ENCODE peak calls at places on chromosome 14, in eight cellular contexts. One of them, this sample, is unnamed. For H3K4me1, the result is how much of the 10 kb centered on the place peaks cover.

GRCh38 chr14:37598973-37599526 is 3.6 kb downstream of the TTC6 start:
- DNase-seq in left ventricle myocardium inferior: no peak
- DNase-seq in uterus: no peak
- DNase-seq in HCT116: no peak
- DNase-seq in upper lobe of right lung: no peak
- DNase-seq in tibial artery: no peak
- DNase-seq in GM23248: no peak
- DNase-seq in cardiac muscle cell: no peak
- DNase-seq in this sample: no peak

GRCh38 chr14:93183596-93184317 is 940 bp downstream of the MOAP1 start:
- DNase-seq in tibial artery: no peak
- DNase-seq in GM23248: peak
- DNase-seq in HCT116: no peak
- DNase-seq in left ventricle myocardium inferior: no peak
- DNase-seq in cardiac muscle cell: no peak
- DNase-seq in upper lobe of right lung: peak
- DNase-seq in uterus: no peak
- DNase-seq in this sample: no peak

GRCh38 chr14:50394713-50395112 is 2.0 kb downstream of the CDKL1 start:
- DNase-seq in HCT116: no peak
- DNase-seq in uterus: no peak
- DNase-seq in cardiac muscle cell: no peak
- DNase-seq in left ventricle myocardium inferior: no peak
- DNase-seq in upper lobe of right lung: no peak
- DNase-seq in GM23248: no peak
- DNase-seq in tibial artery: no peak
- DNase-seq in this sample: no peak

GRCh38 chr14:31109257-31109656 is 83.1 kb upstream of the STRN3 start:
- DNase-seq in uterus: no peak
- DNase-seq in left ventricle myocardium inferior: no peak
- DNase-seq in upper lobe of right lung: no peak
- DNase-seq in cardiac muscle cell: no peak
- DNase-seq in GM23248: no peak
- DNase-seq in tibial artery: no peak
- DNase-seq in HCT116: no peak
- DNase-seq in this sample: no peak

GRCh38 chr14:61562321-61563161 is 132.8 kb upstream of the HIF1A start:
- DNase-seq in uterus: no peak
- DNase-seq in tibial artery: no peak
- DNase-seq in left ventricle myocardium inferior: no peak
- DNase-seq in HCT116: peak
- DNase-seq in upper lobe of right lung: no peak
- DNase-seq in cardiac muscle cell: peak
- DNase-seq in GM23248: peak
- DNase-seq in this sample: no peak

GRCh38 chr14:78127233-78127632 is 42.9 kb upstream of the NRXN3 start:
- DNase-seq in HCT116: no peak
- DNase-seq in GM23248: no peak
- DNase-seq in left ventricle myocardium inferior: no peak
- DNase-seq in uterus: no peak
- DNase-seq in cardiac muscle cell: no peak
- DNase-seq in upper lobe of right lung: no peak
- DNase-seq in tibial artery: no peak
- DNase-seq in this sample: no peak

GRCh38 chr14:33692762-33693161 is 258.1 kb downstream of the EGLN3 start:
- DNase-seq in HCT116: no peak
- DNase-seq in left ventricle myocardium inferior: no peak
- DNase-seq in cardiac muscle cell: peak
- DNase-seq in uterus: no peak
- DNase-seq in GM23248: peak
- DNase-seq in tibial artery: no peak
- DNase-seq in upper lobe of right lung: no peak
- DNase-seq in this sample: no peak

GRCh38 chr14:39368261-39368959 is 63.8 kb downstream of the FBXO33 start:
- DNase-seq in tibial artery: no peak
- DNase-seq in HCT116: peak
- DNase-seq in uterus: peak
- DNase-seq in upper lobe of right lung: no peak
- DNase-seq in GM23248: peak
- DNase-seq in left ventricle myocardium inferior: no peak
- DNase-seq in cardiac muscle cell: peak
- DNase-seq in this sample: peak

GRCh38 chr14:53999061-53999488 is 42.5 kb upstream of the BMP4 start:
- DNase-seq in HCT116: no peak
- DNase-seq in left ventricle myocardium inferior: no peak
- DNase-seq in upper lobe of right lung: peak
- DNase-seq in GM23248: peak
- DNase-seq in uterus: no peak
- DNase-seq in tibial artery: no peak
- DNase-seq in cardiac muscle cell: peak
- DNase-seq in this sample: no peak

GRCh38 chr14:60848066-60848465 is 113.5 kb downstream of the MNAT1 start:
- DNase-seq in cardiac muscle cell: no peak
- DNase-seq in tibial artery: no peak
- DNase-seq in HCT116: no peak
- DNase-seq in left ventricle myocardium inferior: no peak
- DNase-seq in uterus: no peak
- DNase-seq in GM23248: peak
- DNase-seq in upper lobe of right lung: no peak
- DNase-seq in this sample: no peak

GRCh38 chr14:100108042-100108825 is 43.0 kb downstream of the EVL start:
- DNase-seq in GM23248: peak
- DNase-seq in cardiac muscle cell: peak
- DNase-seq in HCT116: peak
- DNase-seq in uterus: peak
- DNase-seq in tibial artery: peak
- DNase-seq in left ventricle myocardium inferior: peak
- DNase-seq in upper lobe of right lung: peak
- DNase-seq in this sample: peak
- H3K4me1 ChIP-seq in GM23248: under half
- H3K4me1 ChIP-seq in cardiac muscle cell: under half
- H3K4me1 ChIP-seq in HCT116: under half
- H3K4me1 ChIP-seq in uterus: under half
- H3K4me1 ChIP-seq in tibial artery: half or more
- H3K4me1 ChIP-seq in left ventricle myocardium inferior: half or more
- H3K4me1 ChIP-seq in upper lobe of right lung: half or more
- H3K4me1 ChIP-seq in this sample: half or more

DNA sequence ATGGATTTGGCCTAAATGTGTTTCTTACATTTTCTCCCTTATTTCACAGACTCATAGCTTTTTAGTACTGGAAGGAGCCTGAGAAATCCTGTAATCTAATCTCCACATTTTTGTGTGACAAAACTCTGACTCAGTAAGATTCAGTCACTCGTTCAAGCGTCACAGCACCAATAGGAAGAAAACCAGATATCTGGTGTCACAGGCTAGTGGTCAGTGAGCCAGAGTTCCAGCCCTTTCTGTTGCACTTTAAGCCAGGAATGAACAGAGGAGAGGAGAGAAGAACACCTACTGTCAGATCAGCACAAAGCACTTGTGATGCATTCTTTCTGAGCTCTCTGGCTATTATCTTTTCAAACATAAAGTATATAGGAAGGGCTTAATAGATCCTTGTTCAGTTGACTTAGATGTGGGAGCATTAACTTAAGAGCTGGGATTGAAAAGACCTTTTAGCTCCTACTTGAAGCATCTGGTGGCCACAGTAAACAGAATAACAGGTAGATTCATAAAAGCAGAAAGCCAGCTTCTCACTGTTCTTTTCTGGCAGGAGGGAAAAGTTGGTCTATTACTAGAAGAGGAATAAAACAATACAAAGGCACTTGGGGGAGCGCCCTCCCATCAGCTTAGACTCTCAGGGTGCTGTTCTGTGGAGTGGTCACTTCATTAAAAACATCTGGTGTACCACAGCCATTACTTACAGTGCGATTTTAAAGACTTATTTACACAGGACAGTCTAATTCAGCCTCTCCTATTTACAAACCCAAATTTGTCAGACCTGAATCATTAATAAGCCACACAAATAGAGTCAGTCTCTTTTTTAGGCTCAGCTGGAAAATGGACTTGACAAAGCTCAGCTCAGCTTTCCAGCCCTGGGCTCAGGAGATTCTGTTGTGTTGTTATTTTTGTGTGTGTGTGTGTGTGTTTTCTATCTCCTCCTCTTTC is 12.2 kb upstream of the NID2 start:
- DNase-seq in cardiac muscle cell: peak
- DNase-seq in upper lobe of right lung: no peak
- DNase-seq in GM23248: peak
- DNase-seq in tibial artery: no peak
- DNase-seq in left ventricle myocardium inferior: no peak
- DNase-seq in HCT116: peak
- DNase-seq in uterus: peak
- DNase-seq in this sample: no peak
- H3K4me1 ChIP-seq in cardiac muscle cell: under half
- H3K4me1 ChIP-seq in upper lobe of right lung: under half
- H3K4me1 ChIP-seq in GM23248: half or more
- H3K4me1 ChIP-seq in tibial artery: under half
- H3K4me1 ChIP-seq in left ventricle myocardium inferior: under half
- H3K4me1 ChIP-seq in HCT116: under half
- H3K4me1 ChIP-seq in uterus: under half
- H3K4me1 ChIP-seq in this sample: under half

DNA sequence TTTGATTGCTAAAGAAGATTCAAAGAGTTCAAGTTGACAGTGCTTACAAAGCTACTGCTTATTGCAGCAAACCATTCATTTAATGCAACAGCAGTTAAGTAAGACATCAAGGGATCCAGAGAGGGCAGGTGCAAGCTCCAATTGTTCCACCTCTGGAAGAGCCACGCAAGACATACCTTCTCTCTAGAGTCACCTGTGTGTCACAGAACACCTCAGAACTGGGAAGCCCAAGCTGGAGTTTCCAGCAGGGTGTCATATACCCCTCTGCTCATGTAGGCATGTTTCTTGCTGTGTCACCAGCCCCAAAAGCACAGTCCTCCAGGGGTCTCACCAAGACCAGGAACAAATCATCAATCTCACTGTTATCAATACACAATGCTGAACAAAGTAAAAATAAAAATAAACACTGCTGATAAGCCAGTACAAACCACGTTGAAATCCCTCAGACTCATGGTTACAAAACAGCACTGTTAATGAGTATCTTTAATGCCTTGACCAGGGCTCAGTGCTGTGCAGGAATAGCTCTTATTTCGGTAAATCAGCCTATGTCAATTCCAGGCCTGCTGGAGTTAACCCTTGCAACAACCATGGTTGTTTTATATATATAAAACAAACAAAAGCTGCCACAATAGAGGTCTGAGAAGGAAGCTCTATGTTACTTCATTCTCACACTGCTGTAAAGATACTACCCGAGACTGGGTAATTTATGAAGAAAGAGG is 37.4 kb upstream of the BATF start:
- DNase-seq in cardiac muscle cell: no peak
- DNase-seq in GM23248: no peak
- DNase-seq in tibial artery: no peak
- DNase-seq in HCT116: no peak
- DNase-seq in upper lobe of right lung: no peak
- DNase-seq in left ventricle myocardium inferior: no peak
- DNase-seq in uterus: no peak
- DNase-seq in this sample: no peak
- H3K4me1 ChIP-seq in cardiac muscle cell: under half
- H3K4me1 ChIP-seq in GM23248: under half
- H3K4me1 ChIP-seq in tibial artery: under half
- H3K4me1 ChIP-seq in HCT116: under half
- H3K4me1 ChIP-seq in upper lobe of right lung: under half
- H3K4me1 ChIP-seq in left ventricle myocardium inferior: under half
- H3K4me1 ChIP-seq in uterus: under half
- H3K4me1 ChIP-seq in this sample: under half

GRCh38 chr14:68973639-68974038 is 5.5 kb downstream of the ACTN1 start:
- DNase-seq in uterus: no peak
- DNase-seq in upper lobe of right lung: no peak
- DNase-seq in tibial artery: no peak
- DNase-seq in GM23248: no peak
- DNase-seq in HCT116: no peak
- DNase-seq in left ventricle myocardium inferior: no peak
- DNase-seq in cardiac muscle cell: no peak
- DNase-seq in this sample: no peak
- H3K4me1 ChIP-seq in uterus: under half
- H3K4me1 ChIP-seq in upper lobe of right lung: under half
- H3K4me1 ChIP-seq in tibial artery: half or more
- H3K4me1 ChIP-seq in GM23248: half or more
- H3K4me1 ChIP-seq in HCT116: under half
- H3K4me1 ChIP-seq in left ventricle myocardium inferior: half or more
- H3K4me1 ChIP-seq in cardiac muscle cell: under half
- H3K4me1 ChIP-seq in this sample: half or more

DNA sequence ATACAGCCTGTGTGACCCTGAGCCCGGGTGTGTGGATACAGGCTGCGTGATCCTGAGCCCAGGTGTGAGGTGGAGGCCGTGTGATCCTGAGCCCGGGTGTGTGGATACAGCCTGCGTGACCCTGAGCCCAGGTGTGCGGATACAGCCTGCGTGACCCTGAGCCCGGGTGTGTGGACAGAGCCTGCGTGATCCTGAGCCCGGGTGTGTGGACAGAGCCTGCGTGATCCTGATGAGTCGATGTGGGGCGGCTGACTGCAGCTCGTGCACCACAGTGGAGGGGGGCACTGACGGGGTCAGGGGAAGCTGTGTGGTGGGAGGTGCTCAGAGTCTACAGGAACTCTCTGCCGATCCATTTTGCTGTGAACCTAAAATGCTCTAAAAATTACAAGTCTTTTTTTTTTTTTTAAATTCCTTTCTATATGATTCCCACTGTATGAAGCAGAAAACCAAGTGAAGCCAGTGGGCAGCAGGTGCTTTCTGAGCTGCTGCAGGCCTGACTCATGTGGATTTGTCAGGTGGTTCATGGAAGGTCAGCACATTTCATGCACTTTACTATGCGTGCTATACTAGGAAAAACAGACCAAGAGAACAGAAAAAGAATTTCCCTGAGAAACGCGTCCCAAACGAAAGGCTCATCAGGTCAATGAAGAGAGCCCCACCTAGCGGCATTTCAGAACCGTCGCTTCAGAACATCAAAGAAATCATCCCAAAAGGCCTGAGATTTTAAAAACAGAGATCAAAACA is 19.3 kb downstream of the BRF1 start:
- DNase-seq in upper lobe of right lung: no peak
- DNase-seq in uterus: no peak
- DNase-seq in left ventricle myocardium inferior: no peak
- DNase-seq in tibial artery: no peak
- DNase-seq in HCT116: no peak
- DNase-seq in GM23248: peak
- DNase-seq in cardiac muscle cell: peak
- DNase-seq in this sample: no peak
- H3K4me1 ChIP-seq in upper lobe of right lung: under half
- H3K4me1 ChIP-seq in uterus: under half
- H3K4me1 ChIP-seq in left ventricle myocardium inferior: under half
- H3K4me1 ChIP-seq in tibial artery: under half
- H3K4me1 ChIP-seq in HCT116: under half
- H3K4me1 ChIP-seq in GM23248: under half
- H3K4me1 ChIP-seq in cardiac muscle cell: under half
- H3K4me1 ChIP-seq in this sample: under half

DNA sequence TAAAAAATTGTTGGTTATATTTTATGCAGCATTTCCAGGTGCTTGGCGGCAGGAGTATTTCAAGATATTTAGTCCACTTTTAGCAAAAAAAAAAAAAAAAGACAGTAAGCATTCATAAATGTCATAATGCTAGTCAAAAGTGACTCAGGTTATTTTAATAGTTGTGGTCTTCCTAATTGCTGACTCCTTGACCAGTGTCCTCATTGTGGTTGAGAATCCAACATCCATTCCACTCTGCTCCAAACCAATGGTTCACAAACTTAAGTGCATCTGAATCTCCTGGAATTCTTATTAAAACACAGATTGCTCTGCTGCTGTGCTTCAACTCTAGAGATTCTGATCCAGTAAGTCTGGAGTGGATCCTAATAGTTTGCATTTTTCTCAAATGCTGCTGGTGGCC is 71.4 kb downstream of the AKAP6 start:
- DNase-seq in GM23248: peak
- DNase-seq in uterus: no peak
- DNase-seq in cardiac muscle cell: no peak
- DNase-seq in tibial artery: no peak
- DNase-seq in HCT116: no peak
- DNase-seq in upper lobe of right lung: no peak
- DNase-seq in left ventricle myocardium inferior: no peak
- DNase-seq in this sample: no peak
- H3K4me1 ChIP-seq in GM23248: under half
- H3K4me1 ChIP-seq in uterus: under half
- H3K4me1 ChIP-seq in cardiac muscle cell: under half
- H3K4me1 ChIP-seq in tibial artery: under half
- H3K4me1 ChIP-seq in HCT116: under half
- H3K4me1 ChIP-seq in upper lobe of right lung: under half
- H3K4me1 ChIP-seq in left ventricle myocardium inferior: under half
- H3K4me1 ChIP-seq in this sample: under half

This sample was measured in heart right ventricle.